ENCODE peak calls at places on chromosome 16, in seven cellular contexts. One of them, this sample, is unnamed.
A peak's percentile ranks its signal among the peaks of the same experiment; 100 is the strongest.

GRCh38 chr16:9415588-9415987 is 324.1 kb downstream of the HAPSTR1 start:
- DNase-seq in HL-60: no peak
- DNase-seq in right cardiac atrium: no peak
- DNase-seq in aorta: no peak
- DNase-seq in CD4-positive, CD25-positive, alpha-beta regulatory T cell: no peak
- DNase-seq in left ventricle myocardium inferior: no peak
- DNase-seq in MM.1S: no peak
- DNase-seq in this sample: no peak

GRCh38 chr16:7938175-7938574 is 605.5 kb downstream of the RBFOX1 start:
- DNase-seq in HL-60: no peak
- DNase-seq in right cardiac atrium: no peak
- DNase-seq in aorta: no peak
- DNase-seq in CD4-positive, CD25-positive, alpha-beta regulatory T cell: no peak
- DNase-seq in left ventricle myocardium inferior: no peak
- DNase-seq in MM.1S: no peak
- DNase-seq in this sample: no peak

GRCh38 chr16:2474877-2475412 is at the start of gene TBC1D24:
- DNase-seq in HL-60: peak; percentile 80
- DNase-seq in right cardiac atrium: peak; percentile 89
- DNase-seq in aorta: peak; percentile 95
- DNase-seq in CD4-positive, CD25-positive, alpha-beta regulatory T cell: peak; percentile 71
- DNase-seq in left ventricle myocardium inferior: peak; percentile 88
- DNase-seq in MM.1S: peak; percentile 92
- DNase-seq in this sample: no peak

GRCh38 chr16:74991268-74991592 is 6.3 kb upstream of the WDR59 start:
- DNase-seq in HL-60: no peak
- DNase-seq in right cardiac atrium: no peak
- DNase-seq in aorta: no peak
- DNase-seq in CD4-positive, CD25-positive, alpha-beta regulatory T cell: no peak
- DNase-seq in left ventricle myocardium inferior: no peak
- DNase-seq in MM.1S: no peak
- DNase-seq in this sample: no peak

GRCh38 chr16:1078579-1079021 is 6.1 kb downstream of the SSTR5 start:
- DNase-seq in HL-60: no peak
- DNase-seq in right cardiac atrium: no peak
- DNase-seq in aorta: peak; percentile 90
- DNase-seq in CD4-positive, CD25-positive, alpha-beta regulatory T cell: no peak
- DNase-seq in left ventricle myocardium inferior: no peak
- DNase-seq in MM.1S: no peak
- DNase-seq in this sample: peak; percentile 86

GRCh38 chr16:75305364-75306101 is 54.1 kb upstream of the BCAR1 start:
- DNase-seq in HL-60: no peak
- DNase-seq in right cardiac atrium: peak; percentile 87
- DNase-seq in aorta: peak; percentile 90
- DNase-seq in CD4-positive, CD25-positive, alpha-beta regulatory T cell: no peak
- DNase-seq in left ventricle myocardium inferior: peak; percentile 40
- DNase-seq in MM.1S: no peak
- DNase-seq in this sample: peak; percentile 98

GRCh38 chr16:49789617-49790016 is 66.3 kb downstream of the ZNF423 start:
- DNase-seq in HL-60: no peak
- DNase-seq in right cardiac atrium: no peak
- DNase-seq in aorta: no peak
- DNase-seq in CD4-positive, CD25-positive, alpha-beta regulatory T cell: no peak
- DNase-seq in left ventricle myocardium inferior: no peak
- DNase-seq in MM.1S: no peak
- DNase-seq in this sample: no peak

GRCh38 chr16:57156351-57156703 is 29.5 kb downstream of the PSME3IP1 start:
- DNase-seq in HL-60: no peak
- DNase-seq in right cardiac atrium: no peak
- DNase-seq in aorta: no peak
- DNase-seq in CD4-positive, CD25-positive, alpha-beta regulatory T cell: no peak
- DNase-seq in left ventricle myocardium inferior: no peak
- DNase-seq in MM.1S: no peak
- DNase-seq in this sample: no peak

GRCh38 chr16:65024649-65025243 is 97.1 kb downstream of the CDH11 start:
- DNase-seq in HL-60: no peak
- DNase-seq in right cardiac atrium: no peak
- DNase-seq in aorta: no peak
- DNase-seq in CD4-positive, CD25-positive, alpha-beta regulatory T cell: no peak
- DNase-seq in left ventricle myocardium inferior: no peak
- DNase-seq in MM.1S: no peak
- DNase-seq in this sample: no peak

GRCh38 chr16:28324235-28324886 is 32.0 kb downstream of the SBK1 start:
- DNase-seq in HL-60: no peak
- DNase-seq in right cardiac atrium: no peak
- DNase-seq in aorta: peak; percentile 45
- DNase-seq in CD4-positive, CD25-positive, alpha-beta regulatory T cell: no peak
- DNase-seq in left ventricle myocardium inferior: no peak
- DNase-seq in MM.1S: no peak
- DNase-seq in this sample: no peak

GRCh38 chr16:85632709-85633437 is 19.8 kb downstream of the GSE1 start:
- DNase-seq in HL-60: no peak
- DNase-seq in right cardiac atrium: no peak
- DNase-seq in aorta: no peak
- DNase-seq in CD4-positive, CD25-positive, alpha-beta regulatory T cell: no peak
- DNase-seq in left ventricle myocardium inferior: no peak
- DNase-seq in MM.1S: no peak
- DNase-seq in this sample: no peak

GRCh38 chr16:67017451-67017750 is 11.5 kb upstream of the CBFB start:
- DNase-seq in HL-60: no peak
- DNase-seq in right cardiac atrium: peak; percentile 6
- DNase-seq in aorta: peak; percentile 1
- DNase-seq in CD4-positive, CD25-positive, alpha-beta regulatory T cell: no peak
- DNase-seq in left ventricle myocardium inferior: no peak
- DNase-seq in MM.1S: no peak
- DNase-seq in this sample: peak; percentile 39

GRCh38 chr16:67987460-67988160 is 7.3 kb upstream of the DPEP3 start:
- DNase-seq in HL-60: no peak
- DNase-seq in right cardiac atrium: peak; percentile 47
- DNase-seq in aorta: no peak
- DNase-seq in CD4-positive, CD25-positive, alpha-beta regulatory T cell: no peak
- DNase-seq in left ventricle myocardium inferior: no peak
- DNase-seq in MM.1S: no peak
- DNase-seq in this sample: no peak

GRCh38 chr16:77169650-77170236 is 21.2 kb upstream of the MON1B start:
- DNase-seq in HL-60: peak; percentile 59
- DNase-seq in right cardiac atrium: peak; percentile 39
- DNase-seq in aorta: no peak
- DNase-seq in CD4-positive, CD25-positive, alpha-beta regulatory T cell: no peak
- DNase-seq in left ventricle myocardium inferior: no peak
- DNase-seq in MM.1S: peak; percentile 45
- DNase-seq in this sample: no peak

GRCh38 chr16:75402821-75403475 is 30.4 kb downstream of the CFDP1 start:
- DNase-seq in HL-60: no peak
- DNase-seq in right cardiac atrium: no peak
- DNase-seq in aorta: no peak
- DNase-seq in CD4-positive, CD25-positive, alpha-beta regulatory T cell: no peak
- DNase-seq in left ventricle myocardium inferior: no peak
- DNase-seq in MM.1S: no peak
- DNase-seq in this sample: no peak

GRCh38 chr16:14069818-14070217 is 1.3 kb upstream of the MRTFB start:
- DNase-seq in HL-60: no peak
- DNase-seq in right cardiac atrium: no peak
- DNase-seq in aorta: no peak
- DNase-seq in CD4-positive, CD25-positive, alpha-beta regulatory T cell: no peak
- DNase-seq in left ventricle myocardium inferior: no peak
- DNase-seq in MM.1S: peak; percentile 8
- DNase-seq in this sample: no peak

GRCh38 chr16:75382611-75383010 is 50.7 kb downstream of the CFDP1 start:
- DNase-seq in HL-60: no peak
- DNase-seq in right cardiac atrium: no peak
- DNase-seq in aorta: no peak
- DNase-seq in CD4-positive, CD25-positive, alpha-beta regulatory T cell: no peak
- DNase-seq in left ventricle myocardium inferior: no peak
- DNase-seq in MM.1S: no peak
- DNase-seq in this sample: no peak

DNA sequence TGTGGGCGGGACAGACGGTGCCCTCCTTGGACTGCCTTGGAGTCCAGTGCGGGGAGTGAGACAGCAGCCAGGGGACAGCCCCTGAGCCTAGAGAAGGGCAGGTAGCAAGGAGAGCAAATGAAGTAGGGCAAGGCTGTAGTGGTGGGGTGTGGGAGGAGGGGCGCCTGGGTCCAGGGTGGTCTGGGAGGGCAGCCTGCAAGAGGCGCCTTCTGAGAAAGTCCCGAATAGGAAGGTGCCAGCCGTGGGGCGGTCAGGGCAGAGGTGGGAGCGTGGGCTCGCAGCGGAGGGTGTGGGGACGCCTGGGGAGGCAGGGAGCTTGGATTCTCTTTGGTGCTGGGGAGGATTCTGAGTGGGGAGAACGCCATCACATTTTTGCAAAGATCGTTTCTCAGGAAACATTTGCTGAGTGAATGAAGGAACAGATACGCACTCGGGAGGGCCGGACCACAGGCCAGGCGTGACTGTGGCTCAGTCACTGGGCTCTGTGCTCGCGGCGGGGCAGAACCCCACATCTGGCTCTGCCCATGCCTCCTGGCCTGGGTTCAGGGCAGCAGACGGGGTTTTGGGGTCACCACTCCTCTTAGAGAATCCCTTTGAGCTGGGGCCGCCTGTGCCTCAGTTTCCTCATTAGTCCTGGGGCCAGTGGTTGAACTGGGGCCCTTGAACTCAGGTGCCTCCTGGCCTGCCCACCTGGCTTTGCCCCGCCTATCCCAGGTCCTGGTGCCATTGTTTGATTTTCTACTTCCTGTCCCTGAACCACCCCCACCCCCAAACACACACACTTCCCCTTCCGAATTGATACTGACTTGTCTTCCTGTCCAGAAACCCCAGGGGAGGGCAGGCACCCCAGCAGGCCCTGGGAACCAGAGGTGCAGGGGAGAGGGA is 4.2 kb downstream of the SNN start:
- DNase-seq in HL-60: peak; percentile 78
- DNase-seq in right cardiac atrium: no peak
- DNase-seq in aorta: peak; percentile 70
- DNase-seq in CD4-positive, CD25-positive, alpha-beta regulatory T cell: no peak
- DNase-seq in left ventricle myocardium inferior: no peak
- DNase-seq in MM.1S: peak; percentile 84
- DNase-seq in this sample: no peak
- H3K27ac ChIP-seq in HL-60: peak overlapping the region; percentile 59
- H3K27ac ChIP-seq in right cardiac atrium: no peak overlapping the region
- H3K27ac ChIP-seq in aorta: no peak overlapping the region
- H3K27ac ChIP-seq in CD4-positive, CD25-positive, alpha-beta regulatory T cell: peak overlapping the region; percentile 49
- H3K27ac ChIP-seq in left ventricle myocardium inferior: peak overlapping the region; percentile 85
- H3K27ac ChIP-seq in MM.1S: peak overlapping the region; percentile 54
- H3K27ac ChIP-seq in this sample: peak overlapping the region; percentile 70

DNA sequence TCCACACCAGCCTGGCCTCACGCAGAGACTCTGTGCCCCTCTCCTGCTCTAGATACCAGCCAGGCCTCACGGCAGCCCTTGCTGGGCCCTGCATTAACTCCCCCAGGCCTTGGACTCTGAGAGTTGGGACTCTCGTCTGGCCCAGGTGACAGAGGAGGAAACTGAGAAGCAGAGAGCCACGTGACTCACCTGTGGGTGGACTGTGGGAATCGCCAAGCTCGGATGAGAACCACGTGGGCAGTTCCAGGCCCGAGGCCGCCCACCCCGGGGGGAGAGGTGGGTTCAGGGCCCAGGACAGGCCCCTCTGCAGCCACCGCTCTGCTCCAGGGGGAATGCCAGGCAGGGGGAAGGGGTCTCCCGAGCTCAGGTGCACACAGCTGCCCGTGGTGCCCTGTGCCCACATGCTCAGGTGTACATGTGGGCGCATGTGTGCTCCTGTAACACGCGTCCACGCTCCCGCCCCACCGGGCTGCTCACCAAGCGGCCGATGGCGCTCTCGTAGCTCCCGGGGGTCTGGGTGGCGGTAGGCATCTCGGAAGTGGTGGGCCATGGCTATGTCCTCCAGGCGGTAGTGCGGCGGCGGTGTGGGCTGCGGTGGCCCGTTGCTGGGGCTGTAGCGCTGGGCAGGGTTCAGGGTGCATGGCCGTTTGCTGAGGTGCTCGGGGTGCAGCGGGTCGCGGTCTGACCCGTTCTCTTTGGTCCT is 18.3 kb upstream of the PABPN1L start:
- DNase-seq in HL-60: no peak
- DNase-seq in right cardiac atrium: no peak
- DNase-seq in aorta: no peak
- DNase-seq in CD4-positive, CD25-positive, alpha-beta regulatory T cell: no peak
- DNase-seq in left ventricle myocardium inferior: no peak
- DNase-seq in MM.1S: no peak
- DNase-seq in this sample: no peak
- H3K27ac ChIP-seq in HL-60: no peak overlapping the region
- H3K27ac ChIP-seq in right cardiac atrium: no peak overlapping the region
- H3K27ac ChIP-seq in aorta: no peak overlapping the region
- H3K27ac ChIP-seq in CD4-positive, CD25-positive, alpha-beta regulatory T cell: no peak overlapping the region
- H3K27ac ChIP-seq in left ventricle myocardium inferior: no peak overlapping the region
- H3K27ac ChIP-seq in MM.1S: no peak overlapping the region
- H3K27ac ChIP-seq in this sample: no peak overlapping the region

DNA sequence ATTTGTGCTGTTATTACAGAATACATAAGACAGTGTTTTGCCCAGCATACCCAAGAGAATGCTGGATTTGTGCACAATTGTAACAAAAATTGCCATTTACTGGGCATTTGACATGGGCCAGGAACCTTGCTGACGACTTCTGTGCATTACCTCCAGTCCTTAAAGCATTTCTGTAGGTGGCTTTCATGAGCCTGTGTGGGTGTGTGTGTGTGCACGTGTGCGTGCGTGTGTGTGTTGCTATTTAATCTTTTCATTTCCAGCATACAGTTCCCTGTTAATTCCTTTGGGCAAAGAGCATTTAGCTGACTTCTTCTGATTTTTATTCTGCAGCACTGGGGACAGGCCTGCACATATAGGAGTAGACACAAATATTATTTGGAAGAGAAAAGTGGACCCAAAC is 134.4 kb downstream of the CYLD start:
- DNase-seq in HL-60: no peak
- DNase-seq in right cardiac atrium: no peak
- DNase-seq in aorta: no peak
- DNase-seq in CD4-positive, CD25-positive, alpha-beta regulatory T cell: no peak
- DNase-seq in left ventricle myocardium inferior: no peak
- DNase-seq in MM.1S: no peak
- DNase-seq in this sample: no peak
- H3K27ac ChIP-seq in HL-60: no peak overlapping the region
- H3K27ac ChIP-seq in right cardiac atrium: no peak overlapping the region
- H3K27ac ChIP-seq in aorta: no peak overlapping the region
- H3K27ac ChIP-seq in CD4-positive, CD25-positive, alpha-beta regulatory T cell: no peak overlapping the region
- H3K27ac ChIP-seq in left ventricle myocardium inferior: no peak overlapping the region
- H3K27ac ChIP-seq in MM.1S: no peak overlapping the region
- H3K27ac ChIP-seq in this sample: no peak overlapping the region

GRCh38 chr16:87076331-87076949 is 240.8 kb downstream of the C16orf95 start:
- DNase-seq in HL-60: no peak
- DNase-seq in right cardiac atrium: no peak
- DNase-seq in aorta: no peak
- DNase-seq in CD4-positive, CD25-positive, alpha-beta regulatory T cell: no peak
- DNase-seq in left ventricle myocardium inferior: no peak
- DNase-seq in MM.1S: no peak
- DNase-seq in this sample: no peak

GRCh38 chr16:87077750-87078127 is 239.5 kb downstream of the C16orf95 start:
- DNase-seq in HL-60: no peak
- DNase-seq in right cardiac atrium: no peak
- DNase-seq in aorta: no peak
- DNase-seq in CD4-positive, CD25-positive, alpha-beta regulatory T cell: no peak
- DNase-seq in left ventricle myocardium inferior: no peak
- DNase-seq in MM.1S: no peak
- DNase-seq in this sample: no peak

GRCh38 chr16:87074635-87075318 is 242.4 kb downstream of the C16orf95 start:
- DNase-seq in HL-60: no peak
- DNase-seq in right cardiac atrium: no peak
- DNase-seq in aorta: no peak
- DNase-seq in CD4-positive, CD25-positive, alpha-beta regulatory T cell: no peak
- DNase-seq in left ventricle myocardium inferior: no peak
- DNase-seq in MM.1S: peak; percentile 26
- DNase-seq in this sample: no peak

GRCh38 chr16:87075319-87075860 is 241.8 kb downstream of the C16orf95 start:
- DNase-seq in HL-60: no peak
- DNase-seq in right cardiac atrium: no peak
- DNase-seq in aorta: no peak
- DNase-seq in CD4-positive, CD25-positive, alpha-beta regulatory T cell: no peak
- DNase-seq in left ventricle myocardium inferior: no peak
- DNase-seq in MM.1S: no peak
- DNase-seq in this sample: no peak

GRCh38 chr16:87076950-87077749 is 240.0 kb downstream of the C16orf95 start:
- DNase-seq in HL-60: peak; percentile 35
- DNase-seq in right cardiac atrium: no peak
- DNase-seq in aorta: no peak
- DNase-seq in CD4-positive, CD25-positive, alpha-beta regulatory T cell: no peak
- DNase-seq in left ventricle myocardium inferior: peak; percentile 48
- DNase-seq in MM.1S: peak; percentile 9
- DNase-seq in this sample: no peak
- H3K27ac ChIP-seq in HL-60: no peak overlapping the region
- H3K27ac ChIP-seq in right cardiac atrium: no peak overlapping the region
- H3K27ac ChIP-seq in aorta: no peak overlapping the region
- H3K27ac ChIP-seq in CD4-positive, CD25-positive, alpha-beta regulatory T cell: no peak overlapping the region
- H3K27ac ChIP-seq in left ventricle myocardium inferior: no peak overlapping the region
- H3K27ac ChIP-seq in MM.1S: no peak overlapping the region
- H3K27ac ChIP-seq in this sample: no peak overlapping the region

This sample was measured in RWPE2.